ENCODE peak calls at places on chromosome 5, in six cellular contexts. One of them, this sample, is unnamed.

GRCh38 chr5:65928341-65928752 is 2.0 kb downstream of the ERBIN start:
- DNase-seq in WERI-Rb-1: no peak
- DNase-seq in body of pancreas: no peak
- DNase-seq in CD4-positive, alpha-beta T cell: no peak
- DNase-seq in gastrocnemius medialis: no peak
- DNase-seq in CD8-positive, alpha-beta T cell: no peak
- DNase-seq in this sample: no peak

GRCh38 chr5:144247131-144247530 is 76.5 kb downstream of the KCTD16 start:
- DNase-seq in gastrocnemius medialis: no peak
- DNase-seq in CD4-positive, alpha-beta T cell: no peak
- DNase-seq in WERI-Rb-1: no peak
- DNase-seq in body of pancreas: no peak
- DNase-seq in CD8-positive, alpha-beta T cell: no peak
- DNase-seq in this sample: no peak

GRCh38 chr5:17336054-17336453 is 118.6 kb downstream of the BASP1 start:
- DNase-seq in gastrocnemius medialis: no peak
- DNase-seq in CD8-positive, alpha-beta T cell: no peak
- DNase-seq in body of pancreas: no peak
- DNase-seq in CD4-positive, alpha-beta T cell: no peak
- DNase-seq in WERI-Rb-1: peak; percentile 38
- DNase-seq in this sample: no peak

GRCh38 chr5:138353550-138353893 is 1.0 kb downstream of the KDM3B start:
- DNase-seq in gastrocnemius medialis: no peak
- DNase-seq in CD8-positive, alpha-beta T cell: no peak
- DNase-seq in CD4-positive, alpha-beta T cell: no peak
- DNase-seq in WERI-Rb-1: no peak
- DNase-seq in body of pancreas: no peak
- DNase-seq in this sample: no peak

GRCh38 chr5:56420323-56420722 is 187.2 kb upstream of the ANKRD55 start:
- DNase-seq in body of pancreas: no peak
- DNase-seq in CD4-positive, alpha-beta T cell: no peak
- DNase-seq in gastrocnemius medialis: no peak
- DNase-seq in WERI-Rb-1: no peak
- DNase-seq in CD8-positive, alpha-beta T cell: no peak
- DNase-seq in this sample: no peak

GRCh38 chr5:167582263-167582662 is 709.2 kb upstream of the WWC1 start:
- DNase-seq in body of pancreas: no peak
- DNase-seq in WERI-Rb-1: no peak
- DNase-seq in CD4-positive, alpha-beta T cell: no peak
- DNase-seq in gastrocnemius medialis: no peak
- DNase-seq in CD8-positive, alpha-beta T cell: no peak
- DNase-seq in this sample: no peak

GRCh38 chr5:144487207-144487606 is 316.5 kb downstream of the KCTD16 start:
- DNase-seq in gastrocnemius medialis: no peak
- DNase-seq in CD8-positive, alpha-beta T cell: no peak
- DNase-seq in body of pancreas: no peak
- DNase-seq in WERI-Rb-1: peak; percentile 40
- DNase-seq in CD4-positive, alpha-beta T cell: no peak
- DNase-seq in this sample: no peak

GRCh38 chr5:146338774-146339714 is at the start of gene POU4F3:
- DNase-seq in gastrocnemius medialis: no peak
- DNase-seq in body of pancreas: no peak
- DNase-seq in CD8-positive, alpha-beta T cell: no peak
- DNase-seq in WERI-Rb-1: peak; percentile 58
- DNase-seq in CD4-positive, alpha-beta T cell: no peak
- DNase-seq in this sample: no peak

GRCh38 chr5:143065185-143065584 is 295.0 kb downstream of the ARHGAP26 start:
- DNase-seq in CD8-positive, alpha-beta T cell: no peak
- DNase-seq in gastrocnemius medialis: no peak
- DNase-seq in body of pancreas: no peak
- DNase-seq in WERI-Rb-1: no peak
- DNase-seq in CD4-positive, alpha-beta T cell: no peak
- DNase-seq in this sample: no peak

GRCh38 chr5:1656271-1656975 is 132.7 kb upstream of the LPCAT1 start:
- DNase-seq in WERI-Rb-1: no peak
- DNase-seq in CD8-positive, alpha-beta T cell: no peak
- DNase-seq in body of pancreas: no peak
- DNase-seq in CD4-positive, alpha-beta T cell: no peak
- DNase-seq in gastrocnemius medialis: no peak
- DNase-seq in this sample: peak; percentile 27

GRCh38 chr5:1658665-1659064 is 134.9 kb upstream of the LPCAT1 start:
- DNase-seq in CD8-positive, alpha-beta T cell: no peak
- DNase-seq in body of pancreas: no peak
- DNase-seq in gastrocnemius medialis: no peak
- DNase-seq in CD4-positive, alpha-beta T cell: no peak
- DNase-seq in WERI-Rb-1: no peak
- DNase-seq in this sample: no peak

GRCh38 chr5:1655496-1656270 is 131.9 kb upstream of the LPCAT1 start:
- DNase-seq in CD4-positive, alpha-beta T cell: no peak
- DNase-seq in gastrocnemius medialis: no peak
- DNase-seq in body of pancreas: no peak
- DNase-seq in CD8-positive, alpha-beta T cell: no peak
- DNase-seq in WERI-Rb-1: no peak
- DNase-seq in this sample: no peak

GRCh38 chr5:1659100-1660036 is 135.6 kb upstream of the LPCAT1 start:
- DNase-seq in WERI-Rb-1: peak; percentile 44
- DNase-seq in CD4-positive, alpha-beta T cell: no peak
- DNase-seq in CD8-positive, alpha-beta T cell: no peak
- DNase-seq in gastrocnemius medialis: no peak
- DNase-seq in body of pancreas: no peak
- DNase-seq in this sample: no peak

GRCh38 chr5:1657161-1657741 is 133.5 kb upstream of the LPCAT1 start:
- DNase-seq in body of pancreas: no peak
- DNase-seq in WERI-Rb-1: no peak
- DNase-seq in gastrocnemius medialis: no peak
- DNase-seq in CD4-positive, alpha-beta T cell: no peak
- DNase-seq in CD8-positive, alpha-beta T cell: no peak
- DNase-seq in this sample: peak; percentile 56
- H3K27me3 ChIP-seq in body of pancreas: no peaks in the 10 kb centered on the region
- H3K27me3 ChIP-seq in WERI-Rb-1: peaks cover 11% of the 10 kb centered on the region
- H3K27me3 ChIP-seq in gastrocnemius medialis: peaks cover 25% of the 10 kb centered on the region
- H3K27me3 ChIP-seq in CD4-positive, alpha-beta T cell: peaks cover 32% of the 10 kb centered on the region
- H3K27me3 ChIP-seq in CD8-positive, alpha-beta T cell: peaks cover 4% of the 10 kb centered on the region
- H3K27me3 ChIP-seq in this sample: peaks cover 4% of the 10 kb centered on the region

GRCh38 chr5:133478611-133479010 is 133.7 kb downstream of the FSTL4 start:
- DNase-seq in gastrocnemius medialis: no peak
- DNase-seq in CD4-positive, alpha-beta T cell: no peak
- DNase-seq in body of pancreas: no peak
- DNase-seq in CD8-positive, alpha-beta T cell: no peak
- DNase-seq in WERI-Rb-1: no peak
- DNase-seq in this sample: no peak

GRCh38 chr5:133474851-133475590 is 137.3 kb downstream of the FSTL4 start:
- DNase-seq in CD8-positive, alpha-beta T cell: no peak
- DNase-seq in WERI-Rb-1: no peak
- DNase-seq in gastrocnemius medialis: no peak
- DNase-seq in body of pancreas: no peak
- DNase-seq in CD4-positive, alpha-beta T cell: no peak
- DNase-seq in this sample: no peak

GRCh38 chr5:133473291-133473690 is 139.1 kb downstream of the FSTL4 start:
- DNase-seq in WERI-Rb-1: no peak
- DNase-seq in gastrocnemius medialis: no peak
- DNase-seq in CD8-positive, alpha-beta T cell: no peak
- DNase-seq in CD4-positive, alpha-beta T cell: no peak
- DNase-seq in body of pancreas: no peak
- DNase-seq in this sample: no peak

GRCh38 chr5:133472829-133473228 is 139.5 kb downstream of the FSTL4 start:
- DNase-seq in gastrocnemius medialis: no peak
- DNase-seq in body of pancreas: no peak
- DNase-seq in WERI-Rb-1: no peak
- DNase-seq in CD4-positive, alpha-beta T cell: no peak
- DNase-seq in CD8-positive, alpha-beta T cell: no peak
- DNase-seq in this sample: no peak

DNA sequence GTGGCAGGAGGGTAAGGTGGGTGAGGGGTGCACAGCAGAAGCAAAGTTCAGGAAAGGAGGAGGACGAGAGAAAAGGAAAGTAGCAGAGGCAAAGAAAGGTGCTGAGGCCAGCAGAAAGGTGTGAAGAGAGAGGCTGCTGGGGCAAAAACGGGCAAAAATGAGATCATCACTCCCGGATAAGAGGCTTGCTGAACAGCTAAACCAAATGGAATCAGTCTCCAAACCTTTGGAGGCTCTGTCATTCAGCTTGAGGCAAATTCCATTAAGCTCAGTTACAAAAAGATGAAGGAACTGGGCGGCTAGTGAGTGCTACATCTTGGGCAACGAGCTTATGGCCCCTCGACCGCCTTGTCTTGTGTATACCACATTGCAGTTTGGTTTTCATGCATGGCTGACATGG is 136.4 kb downstream of the FSTL4 start:
- DNase-seq in WERI-Rb-1: no peak
- DNase-seq in CD4-positive, alpha-beta T cell: no peak
- DNase-seq in gastrocnemius medialis: no peak
- DNase-seq in CD8-positive, alpha-beta T cell: no peak
- DNase-seq in body of pancreas: no peak
- DNase-seq in this sample: no peak
- H3K27me3 ChIP-seq in WERI-Rb-1: no peaks in the 10 kb centered on the region
- H3K27me3 ChIP-seq in CD4-positive, alpha-beta T cell: no peaks in the 10 kb centered on the region
- H3K27me3 ChIP-seq in gastrocnemius medialis: no peaks in the 10 kb centered on the region
- H3K27me3 ChIP-seq in CD8-positive, alpha-beta T cell: no peaks in the 10 kb centered on the region
- H3K27me3 ChIP-seq in body of pancreas: no peaks in the 10 kb centered on the region
- H3K27me3 ChIP-seq in this sample: no peaks in the 10 kb centered on the region

DNA sequence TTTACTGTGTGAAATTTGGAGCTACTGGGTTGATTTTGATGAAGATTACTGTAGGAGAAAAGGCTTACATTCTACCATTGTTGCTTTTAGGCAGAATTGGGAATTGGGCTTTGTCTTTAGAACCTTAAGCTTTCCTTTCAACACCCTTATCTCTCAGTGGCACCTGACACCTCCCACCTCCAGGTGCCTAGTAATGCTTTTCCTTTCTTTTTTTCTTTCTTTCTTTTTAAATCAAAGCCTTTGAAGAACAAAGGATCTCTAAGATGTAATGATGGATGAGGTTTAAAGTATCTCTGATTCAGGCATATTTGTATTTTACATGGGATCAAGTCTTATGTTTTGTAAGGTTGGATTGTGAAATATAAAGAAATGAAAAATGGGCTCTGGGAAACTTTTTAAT is 2.9 kb upstream of the ADGRV1 start:
- DNase-seq in WERI-Rb-1: no peak
- DNase-seq in body of pancreas: no peak
- DNase-seq in gastrocnemius medialis: no peak
- DNase-seq in CD8-positive, alpha-beta T cell: no peak
- DNase-seq in CD4-positive, alpha-beta T cell: no peak
- DNase-seq in this sample: no peak
- H3K27me3 ChIP-seq in WERI-Rb-1: no peaks in the 10 kb centered on the region
- H3K27me3 ChIP-seq in body of pancreas: no peaks in the 10 kb centered on the region
- H3K27me3 ChIP-seq in gastrocnemius medialis: peaks cover 28% of the 10 kb centered on the region
- H3K27me3 ChIP-seq in CD8-positive, alpha-beta T cell: peaks cover 21% of the 10 kb centered on the region
- H3K27me3 ChIP-seq in CD4-positive, alpha-beta T cell: peaks cover 51% of the 10 kb centered on the region
- H3K27me3 ChIP-seq in this sample: no peaks in the 10 kb centered on the region

GRCh38 chr5:67163863-67164595 is 32.6 kb downstream of the CD180 start:
- DNase-seq in CD4-positive, alpha-beta T cell: no peak
- DNase-seq in CD8-positive, alpha-beta T cell: no peak
- DNase-seq in gastrocnemius medialis: no peak
- DNase-seq in WERI-Rb-1: no peak
- DNase-seq in body of pancreas: no peak
- DNase-seq in this sample: no peak
- H3K27me3 ChIP-seq in CD4-positive, alpha-beta T cell: no peaks in the 10 kb centered on the region
- H3K27me3 ChIP-seq in CD8-positive, alpha-beta T cell: no peaks in the 10 kb centered on the region
- H3K27me3 ChIP-seq in gastrocnemius medialis: no peaks in the 10 kb centered on the region
- H3K27me3 ChIP-seq in WERI-Rb-1: no peaks in the 10 kb centered on the region
- H3K27me3 ChIP-seq in body of pancreas: no peaks in the 10 kb centered on the region
- H3K27me3 ChIP-seq in this sample: no peaks in the 10 kb centered on the region

GRCh38 chr5:73117088-73117755 is 3.2 kb upstream of the TMEM171 start:
- DNase-seq in CD8-positive, alpha-beta T cell: no peak
- DNase-seq in gastrocnemius medialis: no peak
- DNase-seq in body of pancreas: no peak
- DNase-seq in CD4-positive, alpha-beta T cell: no peak
- DNase-seq in WERI-Rb-1: no peak
- DNase-seq in this sample: no peak
- H3K27me3 ChIP-seq in CD8-positive, alpha-beta T cell: peaks cover 12% of the 10 kb centered on the region
- H3K27me3 ChIP-seq in gastrocnemius medialis: no peaks in the 10 kb centered on the region
- H3K27me3 ChIP-seq in body of pancreas: no peaks in the 10 kb centered on the region
- H3K27me3 ChIP-seq in CD4-positive, alpha-beta T cell: peaks cover 56% of the 10 kb centered on the region
- H3K27me3 ChIP-seq in WERI-Rb-1: no peaks in the 10 kb centered on the region
- H3K27me3 ChIP-seq in this sample: no peaks in the 10 kb centered on the region

DNA sequence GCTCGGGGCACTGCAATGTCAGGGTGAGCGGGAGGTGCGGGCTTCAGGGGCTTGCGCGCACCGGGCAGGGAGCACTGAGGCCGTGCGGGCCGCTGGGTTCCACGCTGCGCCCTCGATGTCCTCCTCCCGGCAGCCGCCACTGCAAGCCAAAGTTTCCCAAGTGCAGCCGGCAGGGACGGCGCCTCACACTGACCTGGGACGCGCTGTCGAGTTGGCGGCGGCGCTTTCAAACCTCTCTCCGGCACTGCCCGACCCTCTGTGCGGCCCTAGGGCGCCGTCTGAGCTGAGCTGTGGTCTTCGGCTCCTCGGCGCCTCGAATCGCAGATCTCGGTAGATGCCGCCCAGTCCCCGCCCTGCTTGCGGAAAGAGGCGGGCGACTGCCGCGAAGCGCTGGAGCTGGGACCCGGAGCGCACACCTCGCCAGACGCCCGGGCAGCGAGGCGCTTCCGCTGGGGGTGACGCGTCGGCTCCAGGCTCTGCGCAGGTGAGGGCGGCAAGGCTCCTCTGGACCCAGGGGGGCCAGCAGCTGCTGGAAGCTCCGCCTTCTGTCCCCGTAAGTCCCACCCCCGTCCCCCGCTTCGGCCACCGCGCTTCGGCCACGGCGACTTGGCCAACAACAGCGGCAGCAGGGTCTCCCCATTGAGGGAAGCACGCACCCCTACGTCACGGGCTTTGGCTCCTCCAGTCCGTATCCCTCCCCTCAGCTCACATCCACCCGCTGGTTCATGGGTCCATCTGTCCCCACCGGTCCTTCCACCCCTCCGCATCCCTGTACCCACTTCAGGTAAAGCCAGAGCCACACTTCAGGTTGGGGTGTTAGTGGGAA is at the start of gene ANKRD34B:
- DNase-seq in CD8-positive, alpha-beta T cell: no peak
- DNase-seq in gastrocnemius medialis: no peak
- DNase-seq in body of pancreas: no peak
- DNase-seq in CD4-positive, alpha-beta T cell: no peak
- DNase-seq in WERI-Rb-1: peak; percentile 50
- DNase-seq in this sample: no peak
- H3K27me3 ChIP-seq in CD8-positive, alpha-beta T cell: peaks cover 8% of the 10 kb centered on the region
- H3K27me3 ChIP-seq in gastrocnemius medialis: peaks cover 31% of the 10 kb centered on the region
- H3K27me3 ChIP-seq in body of pancreas: peaks cover 19% of the 10 kb centered on the region
- H3K27me3 ChIP-seq in CD4-positive, alpha-beta T cell: peaks cover 74% of the 10 kb centered on the region
- H3K27me3 ChIP-seq in WERI-Rb-1: peaks cover 30% of the 10 kb centered on the region
- H3K27me3 ChIP-seq in this sample: peaks cover 10% of the 10 kb centered on the region

DNA sequence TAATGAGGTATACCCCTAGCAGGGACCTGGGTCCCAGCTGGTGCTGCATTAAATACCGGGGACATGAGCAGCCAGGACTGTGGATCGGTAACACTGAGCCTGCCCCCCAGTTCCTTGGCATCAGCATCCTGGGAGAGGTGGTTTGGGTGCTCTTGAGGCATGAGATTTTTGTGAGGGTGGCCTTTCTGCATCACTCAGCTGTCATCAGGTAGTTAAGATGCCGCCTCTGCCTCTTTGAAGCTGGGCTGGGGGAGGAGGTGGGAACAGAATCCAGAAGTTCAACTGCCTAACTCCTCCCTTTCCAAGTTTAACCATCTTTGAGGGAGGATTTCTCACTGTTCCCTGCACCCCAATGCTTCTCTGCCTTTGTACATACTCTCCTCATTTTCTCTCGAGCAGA is 112.7 kb downstream of the PDZD2 start:
- DNase-seq in gastrocnemius medialis: no peak
- DNase-seq in CD8-positive, alpha-beta T cell: no peak
- DNase-seq in body of pancreas: no peak
- DNase-seq in CD4-positive, alpha-beta T cell: no peak
- DNase-seq in WERI-Rb-1: no peak
- DNase-seq in this sample: no peak
- H3K27me3 ChIP-seq in gastrocnemius medialis: no peaks in the 10 kb centered on the region
- H3K27me3 ChIP-seq in CD8-positive, alpha-beta T cell: no peaks in the 10 kb centered on the region
- H3K27me3 ChIP-seq in body of pancreas: no peaks in the 10 kb centered on the region
- H3K27me3 ChIP-seq in CD4-positive, alpha-beta T cell: no peaks in the 10 kb centered on the region
- H3K27me3 ChIP-seq in WERI-Rb-1: no peaks in the 10 kb centered on the region
- H3K27me3 ChIP-seq in this sample: no peaks in the 10 kb centered on the region

This sample was measured in ascending aorta.